ENCODE peak calls at places on chromosomes 1 and 21, in ten cellular contexts. E, R, T, G, U, O, M, N, F and X are unnamed samples.

GRCh38 chr21:45801989-45802388 is 158.5 kb downstream of the PCBP3 start:
- DNase-seq in E (no peak), R (no peak), T (no peak), G (no peak), U (no peak), O (no peak), M (no peak), N (no peak), F (no peak), X (no peak)

GRCh38 chr1:19643113-19643512 is 998 bp upstream of the NBL1 start:
- DNase-seq in E (no peak), R (peak), T (no peak), G (peak), U (no peak), O (no peak), M (no peak), N (no peak), F (no peak), X (no peak)

GRCh38 chr1:22959545-22960360 is 12.9 kb downstream of the LACTBL1 start:
- DNase-seq in E (no peak), R (no peak), T (no peak), G (no peak), U (no peak), O (no peak), M (no peak), N (no peak), F (no peak), X (no peak)

GRCh38 chr1:178172939-178173338 is 79.0 kb downstream of the RASAL2 start:
- DNase-seq in E (no peak), R (peak), T (no peak), G (no peak), U (no peak), O (no peak), M (peak), N (no peak), F (no peak), X (no peak)

GRCh38 chr21:38787461-38788274 is 18.1 kb upstream of the ETS2 start:
- DNase-seq in E (peak), R (no peak), T (no peak), G (peak), U (no peak), O (no peak), M (peak), N (no peak), F (no peak), X (no peak)

GRCh38 chr1:41314781-41315481 is 46.3 kb upstream of the FOXO6 start:
- DNase-seq in E (no peak), R (peak), T (no peak), G (no peak), U (no peak), O (no peak), M (peak), N (no peak), F (no peak), X (no peak)

GRCh38 chr1:1625404-1625775 is 6.6 kb upstream of the MMP23B start:
- DNase-seq in E (no peak), R (no peak), T (no peak), G (no peak), U (no peak), O (no peak), M (no peak), N (no peak), F (no peak), X (no peak)

GRCh38 chr1:21904725-21905520 is 32.2 kb downstream of the HSPG2 start:
- DNase-seq in E (no peak), R (peak), T (no peak), G (peak), U (no peak), O (no peak), M (peak), N (no peak), F (peak), X (no peak)

GRCh38 chr1:107076846-107077245 is 20.4 kb downstream of the PRMT6 start:
- DNase-seq in E (no peak), R (peak), T (no peak), G (no peak), U (no peak), O (no peak), M (peak), N (no peak), F (no peak), X (no peak)

GRCh38 chr1:180732866-180733265 is 101.0 kb downstream of the XPR1 start:
- DNase-seq in E (no peak), R (no peak), T (no peak), G (no peak), U (no peak), O (no peak), M (no peak), N (no peak), F (no peak), X (no peak)
- TF ChIP-seq CTCF in E (no peak), R (no peak), T (no peak), G (no peak), U (no peak), O (no peak), M (no peak), N (no peak), F (no peak), X (no peak)

DNA sequence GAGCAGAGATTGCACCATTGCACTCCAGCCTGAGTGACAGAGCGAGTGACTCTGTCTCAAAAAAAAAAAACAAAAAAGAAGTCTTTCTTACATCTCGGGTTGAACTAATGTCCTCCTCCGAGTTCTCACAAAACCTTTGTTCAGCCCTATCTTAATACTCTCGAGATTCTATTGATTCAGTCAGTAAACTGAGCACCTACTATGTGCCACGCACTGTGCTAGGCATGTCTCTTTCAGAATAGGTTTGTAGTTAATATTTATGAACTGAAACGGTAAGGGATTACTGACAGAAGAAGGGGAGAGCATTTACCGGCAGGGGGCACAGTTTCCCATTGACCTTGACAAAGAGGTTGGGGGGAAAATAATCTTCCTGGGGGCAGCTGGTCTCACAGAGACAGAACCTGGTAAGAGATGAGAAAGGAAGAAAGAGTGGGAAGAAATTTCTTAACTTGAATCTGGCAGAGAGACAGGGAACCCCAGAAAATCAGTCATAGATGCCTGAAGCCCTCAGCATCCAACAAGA is 3.4 kb downstream of the PIAS3 start:
- DNase-seq in E (no peak), R (no peak), T (no peak), G (no peak), U (no peak), O (no peak), M (no peak), N (no peak), F (no peak), X (no peak)
- TF ChIP-seq CTCF in E (no peak), R (no peak), T (peak), G (no peak), U (no peak), O (no peak), M (peak), N (peak), F (no peak), X (no peak)

GRCh38 chr1:24555591-24556413 is at the start of gene NCMAP:
- DNase-seq in E (peak), R (peak), T (peak), G (peak), U (peak), O (no peak), M (no peak), N (peak), F (no peak), X (no peak)
- TF ChIP-seq CTCF in E (no peak), R (no peak), T (no peak), G (no peak), U (no peak), O (no peak), M (no peak), N (no peak), F (no peak), X (no peak)

DNA sequence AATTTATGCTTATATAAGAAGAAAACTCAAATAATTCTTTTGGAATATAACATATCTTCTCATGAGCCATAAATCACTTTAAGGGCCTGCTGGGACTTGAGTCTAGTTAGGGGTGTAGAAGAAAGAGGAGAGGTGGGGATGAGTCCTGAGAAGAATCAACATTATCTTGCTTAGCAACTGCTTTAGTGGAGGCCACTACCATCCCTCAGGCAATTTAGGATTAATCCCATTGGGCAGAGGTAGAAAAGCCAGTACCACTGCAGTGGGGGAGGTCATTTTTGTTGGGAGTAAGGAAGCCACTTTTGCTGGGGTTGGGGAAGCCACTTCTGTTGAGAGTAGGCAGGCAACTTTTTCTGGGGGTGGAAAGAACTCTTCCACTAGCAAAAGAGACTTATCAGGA is 47.7 kb downstream of the SLC2A1 start:
- DNase-seq in E (no peak), R (no peak), T (no peak), G (no peak), U (no peak), O (no peak), M (no peak), N (no peak), F (no peak), X (no peak)
- TF ChIP-seq CTCF in E (no peak), R (no peak), T (no peak), G (no peak), U (no peak), O (no peak), M (no peak), N (no peak), F (no peak), X (no peak)

GRCh38 chr1:94863919-94864318 is 43.8 kb downstream of the SLC44A3 start:
- DNase-seq in E (no peak), R (peak), T (no peak), G (peak), U (no peak), O (no peak), M (peak), N (no peak), F (peak), X (peak)
- TF ChIP-seq CTCF in E (no peak), R (no peak), T (no peak), G (no peak), U (no peak), O (no peak), M (no peak), N (no peak), F (no peak), X (no peak)

GRCh38 chr1:156075158-156075557 is 7.1 kb downstream of the MEX3A start:
- DNase-seq in E (no peak), R (peak), T (no peak), G (no peak), U (no peak), O (no peak), M (no peak), N (peak), F (no peak), X (no peak)
- TF ChIP-seq CTCF in E (no peak), R (no peak), T (no peak), G (no peak), U (no peak), O (no peak), M (no peak), N (no peak), F (no peak), X (no peak)

GRCh38 chr1:215793210-215793609 is 226.1 kb downstream of the KCTD3 start:
- DNase-seq in E (no peak), R (peak), T (no peak), G (no peak), U (no peak), O (no peak), M (peak), N (no peak), F (no peak), X (no peak)
- TF ChIP-seq CTCF in E (peak), R (peak), T (no peak), G (no peak), U (peak), O (peak), M (peak), N (peak), F (no peak), X (no peak)